ENCODE peak calls at places on chromosomes 5 and 9, in six cellular contexts. One of them, this sample, is unnamed.

GRCh38 chr5:16857635-16858034 is 78.5 kb downstream of the MYO10 start:
- DNase-seq in esophagus muscularis mucosa: no peak
- DNase-seq in cardiac muscle cell: no peak
- DNase-seq in IMR-90: no peak
- DNase-seq in heart right ventricle: no peak
- DNase-seq in aorta: no peak
- DNase-seq in this sample: no peak

GRCh38 chr5:10857333-10857723 is 96.3 kb upstream of the DAP start:
- DNase-seq in esophagus muscularis mucosa: no peak
- DNase-seq in cardiac muscle cell: peak; percentile 18
- DNase-seq in IMR-90: no peak
- DNase-seq in heart right ventricle: no peak
- DNase-seq in aorta: no peak
- DNase-seq in this sample: no peak

GRCh38 chr9:108622467-108622866 is 233.3 kb downstream of the ACTL7B start:
- DNase-seq in esophagus muscularis mucosa: no peak
- DNase-seq in cardiac muscle cell: no peak
- DNase-seq in IMR-90: peak; percentile 11
- DNase-seq in heart right ventricle: no peak
- DNase-seq in aorta: no peak
- DNase-seq in this sample: no peak

GRCh38 chr5:138632900-138633489 is 57.8 kb upstream of the HSPA9 start:
- DNase-seq in esophagus muscularis mucosa: no peak
- DNase-seq in cardiac muscle cell: peak; percentile 70
- DNase-seq in IMR-90: peak; percentile 75
- DNase-seq in heart right ventricle: peak; percentile 68
- DNase-seq in aorta: peak; percentile 85
- DNase-seq in this sample: peak; percentile 73

GRCh38 chr5:133744030-133744645 is 131.8 kb upstream of the FSTL4 start:
- DNase-seq in esophagus muscularis mucosa: no peak
- DNase-seq in cardiac muscle cell: no peak
- DNase-seq in IMR-90: no peak
- DNase-seq in heart right ventricle: no peak
- DNase-seq in aorta: no peak
- DNase-seq in this sample: no peak

GRCh38 chr9:70480405-70480980 is 66.0 kb upstream of the KLF9 start:
- DNase-seq in esophagus muscularis mucosa: peak; percentile 98
- DNase-seq in cardiac muscle cell: no peak
- DNase-seq in IMR-90: peak; percentile 90
- DNase-seq in heart right ventricle: peak; percentile 66
- DNase-seq in aorta: peak; percentile 82
- DNase-seq in this sample: peak; percentile 96

GRCh38 chr5:55173696-55174101 is 722 bp upstream of the CDC20B start:
- DNase-seq in esophagus muscularis mucosa: peak; percentile 86
- DNase-seq in cardiac muscle cell: no peak
- DNase-seq in IMR-90: no peak
- DNase-seq in heart right ventricle: no peak
- DNase-seq in aorta: no peak
- DNase-seq in this sample: no peak

GRCh38 chr5:91166040-91166807 is 216.9 kb downstream of the ARRDC3 start:
- DNase-seq in esophagus muscularis mucosa: no peak
- DNase-seq in cardiac muscle cell: no peak
- DNase-seq in IMR-90: peak; percentile 75
- DNase-seq in heart right ventricle: no peak
- DNase-seq in aorta: no peak
- DNase-seq in this sample: no peak

GRCh38 chr5:140038373-140038957 is 4.6 kb downstream of the NRG2 start:
- DNase-seq in esophagus muscularis mucosa: no peak
- DNase-seq in cardiac muscle cell: peak; percentile 53
- DNase-seq in IMR-90: peak; percentile 50
- DNase-seq in heart right ventricle: no peak
- DNase-seq in aorta: no peak
- DNase-seq in this sample: no peak

GRCh38 chr5:172910828-172911627 is 48.2 kb upstream of the RPL26L1 start:
- DNase-seq in esophagus muscularis mucosa: peak; percentile 97
- DNase-seq in cardiac muscle cell: no peak
- DNase-seq in IMR-90: peak; percentile 96
- DNase-seq in heart right ventricle: peak; percentile 68
- DNase-seq in aorta: peak; percentile 88
- DNase-seq in this sample: peak; percentile 85

GRCh38 chr5:149358294-149358651 is 427 bp downstream of the PCYOX1L start:
- DNase-seq in esophagus muscularis mucosa: no peak
- DNase-seq in cardiac muscle cell: peak; percentile 33
- DNase-seq in IMR-90: no peak
- DNase-seq in heart right ventricle: peak; percentile 41
- DNase-seq in aorta: no peak
- DNase-seq in this sample: peak; percentile 77

GRCh38 chr5:31232273-31232888 is 38.9 kb downstream of the CDH6 start:
- DNase-seq in esophagus muscularis mucosa: no peak
- DNase-seq in cardiac muscle cell: peak; percentile 78
- DNase-seq in IMR-90: peak; percentile 74
- DNase-seq in heart right ventricle: peak; percentile 66
- DNase-seq in aorta: no peak
- DNase-seq in this sample: peak; percentile 23

GRCh38 chr5:7392401-7393024 is 3.4 kb upstream of the ADCY2 start:
- DNase-seq in esophagus muscularis mucosa: peak; percentile 82
- DNase-seq in cardiac muscle cell: peak; percentile 65
- DNase-seq in IMR-90: no peak
- DNase-seq in heart right ventricle: no peak
- DNase-seq in aorta: no peak
- DNase-seq in this sample: no peak

GRCh38 chr9:76023715-76024195 is 133.3 kb downstream of the PCSK5 start:
- DNase-seq in esophagus muscularis mucosa: no peak
- DNase-seq in cardiac muscle cell: no peak
- DNase-seq in IMR-90: no peak
- DNase-seq in heart right ventricle: no peak
- DNase-seq in aorta: no peak
- DNase-seq in this sample: no peak

GRCh38 chr9:16120727-16121126 is 567.9 kb downstream of the CCDC171 start:
- DNase-seq in esophagus muscularis mucosa: no peak
- DNase-seq in cardiac muscle cell: no peak
- DNase-seq in IMR-90: no peak
- DNase-seq in heart right ventricle: no peak
- DNase-seq in aorta: no peak
- DNase-seq in this sample: no peak

GRCh38 chr9:83620841-83621636 is 1.9 kb upstream of the IDNK start:
- DNase-seq in esophagus muscularis mucosa: no peak
- DNase-seq in cardiac muscle cell: peak; percentile 66
- DNase-seq in IMR-90: peak; percentile 52
- DNase-seq in heart right ventricle: peak; percentile 16
- DNase-seq in aorta: peak; percentile 51
- DNase-seq in this sample: peak; percentile 24

GRCh38 chr5:151047814-151048425 is 27.5 kb downstream of the GPX3 start:
- DNase-seq in esophagus muscularis mucosa: no peak
- DNase-seq in cardiac muscle cell: peak; percentile 45
- DNase-seq in IMR-90: no peak
- DNase-seq in heart right ventricle: peak; percentile 24
- DNase-seq in aorta: no peak
- DNase-seq in this sample: peak; percentile 43

GRCh38 chr5:53782620-53783019 is 222.2 kb downstream of the NDUFS4 start:
- DNase-seq in esophagus muscularis mucosa: peak; percentile 78
- DNase-seq in cardiac muscle cell: no peak
- DNase-seq in IMR-90: peak; percentile 43
- DNase-seq in heart right ventricle: no peak
- DNase-seq in aorta: no peak
- DNase-seq in this sample: no peak

GRCh38 chr5:39517800-39518199 is 93.0 kb upstream of the DAB2 start:
- DNase-seq in esophagus muscularis mucosa: no peak
- DNase-seq in cardiac muscle cell: no peak
- DNase-seq in IMR-90: peak; percentile 92
- DNase-seq in heart right ventricle: no peak
- DNase-seq in aorta: no peak
- DNase-seq in this sample: no peak

GRCh38 chr5:10019236-10019635 is 230.5 kb downstream of the ATPSCKMT start:
- DNase-seq in esophagus muscularis mucosa: no peak
- DNase-seq in cardiac muscle cell: no peak
- DNase-seq in IMR-90: no peak
- DNase-seq in heart right ventricle: no peak
- DNase-seq in aorta: no peak
- DNase-seq in this sample: no peak

GRCh38 chr5:13653709-13654108 is 290.8 kb downstream of the DNAH5 start:
- DNase-seq in esophagus muscularis mucosa: no peak
- DNase-seq in cardiac muscle cell: no peak
- DNase-seq in IMR-90: no peak
- DNase-seq in heart right ventricle: no peak
- DNase-seq in aorta: no peak
- DNase-seq in this sample: no peak

GRCh38 chr5:179160584-179160983 is 100.4 kb downstream of the ZNF354C start:
- DNase-seq in esophagus muscularis mucosa: no peak
- DNase-seq in cardiac muscle cell: no peak
- DNase-seq in IMR-90: peak; percentile 19
- DNase-seq in heart right ventricle: no peak
- DNase-seq in aorta: peak; percentile 19
- DNase-seq in this sample: peak; percentile 3

GRCh38 chr5:125700380-125700856 is 722.8 kb upstream of the GRAMD2B start:
- DNase-seq in esophagus muscularis mucosa: no peak
- DNase-seq in cardiac muscle cell: peak; percentile 11
- DNase-seq in IMR-90: no peak
- DNase-seq in heart right ventricle: no peak
- DNase-seq in aorta: no peak
- DNase-seq in this sample: no peak

GRCh38 chr5:176533894-176534611 is 3.1 kb downstream of the RNF44 start:
- DNase-seq in esophagus muscularis mucosa: no peak
- DNase-seq in cardiac muscle cell: peak; percentile 31
- DNase-seq in IMR-90: peak; percentile 36
- DNase-seq in heart right ventricle: no peak
- DNase-seq in aorta: peak; percentile 60
- DNase-seq in this sample: no peak

GRCh38 chr9:35606138-35606504 is 1.1 kb downstream of the TESK1 start:
- DNase-seq in esophagus muscularis mucosa: no peak
- DNase-seq in cardiac muscle cell: no peak
- DNase-seq in IMR-90: no peak
- DNase-seq in heart right ventricle: no peak
- DNase-seq in aorta: no peak
- DNase-seq in this sample: no peak

DNA sequence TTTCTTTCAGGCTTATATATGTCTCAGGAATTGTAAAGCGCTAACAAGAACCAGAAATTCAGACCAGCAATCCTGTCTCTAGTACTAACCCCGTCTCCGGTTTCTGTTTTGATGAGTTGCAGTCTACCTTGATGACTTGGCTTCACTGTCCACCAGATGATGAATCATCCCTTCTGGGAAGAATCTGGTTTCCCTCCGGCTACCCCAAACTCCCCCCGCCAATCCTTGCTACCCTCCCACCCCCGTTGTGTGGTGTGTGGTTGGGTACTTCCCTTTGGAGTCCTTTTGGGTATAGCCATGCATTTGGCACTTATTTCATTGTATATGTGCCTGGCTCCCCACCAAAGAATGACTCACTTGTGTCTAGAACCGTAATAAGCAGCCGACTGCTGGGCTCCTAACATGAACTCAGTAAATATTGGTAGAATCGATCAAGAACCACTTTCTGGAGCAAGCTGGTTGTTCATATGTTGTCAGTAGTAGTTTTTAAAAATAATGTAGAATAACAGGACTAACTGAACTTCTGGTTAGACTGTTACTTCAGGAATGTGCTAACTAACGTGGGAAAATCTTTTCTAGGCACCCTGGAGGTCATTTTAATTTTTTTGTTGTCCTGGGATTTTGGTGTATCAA is 8.3 kb upstream of the TGFBI start:
- DNase-seq in esophagus muscularis mucosa: no peak
- DNase-seq in cardiac muscle cell: no peak
- DNase-seq in IMR-90: peak; percentile 99
- DNase-seq in heart right ventricle: no peak
- DNase-seq in aorta: no peak
- DNase-seq in this sample: no peak
- H3K4me1 ChIP-seq in esophagus muscularis mucosa: peaks cover 27% of the 10 kb centered on the region
- H3K4me1 ChIP-seq in cardiac muscle cell: no peaks in the 10 kb centered on the region
- H3K4me1 ChIP-seq in IMR-90: peaks cover 51% of the 10 kb centered on the region
- H3K4me1 ChIP-seq in heart right ventricle: peaks cover 62% of the 10 kb centered on the region
- H3K4me1 ChIP-seq in aorta: peaks cover 5% of the 10 kb centered on the region
- H3K4me1 ChIP-seq in this sample: no peaks in the 10 kb centered on the region

DNA sequence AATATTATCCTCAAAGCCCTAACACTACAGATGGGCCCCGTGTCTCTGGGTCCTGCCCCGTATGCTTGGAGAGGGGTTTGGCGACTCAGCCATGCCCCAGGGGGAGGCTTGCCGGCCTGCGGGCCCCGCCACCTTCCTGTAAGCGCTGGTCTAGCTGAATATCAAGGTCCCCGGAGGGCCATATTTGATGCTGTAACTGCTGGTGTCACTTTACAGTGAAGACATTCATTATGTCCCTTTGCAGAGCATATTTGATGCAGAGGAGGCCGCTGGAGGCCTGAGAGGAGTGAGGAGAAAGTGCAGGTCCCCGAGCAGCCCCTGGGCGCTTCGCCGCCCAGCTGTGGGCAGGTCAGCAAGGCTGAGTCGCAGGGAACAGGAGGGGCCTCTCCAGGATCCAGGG is 16.8 kb downstream of the IRX4 start:
- DNase-seq in esophagus muscularis mucosa: no peak
- DNase-seq in cardiac muscle cell: no peak
- DNase-seq in IMR-90: no peak
- DNase-seq in heart right ventricle: no peak
- DNase-seq in aorta: no peak
- DNase-seq in this sample: no peak
- H3K27me3 ChIP-seq in esophagus muscularis mucosa: peaks cover 87% of the 10 kb centered on the region
- H3K27me3 ChIP-seq in cardiac muscle cell: no peaks in the 10 kb centered on the region
- H3K27me3 ChIP-seq in IMR-90: peaks cover 40% of the 10 kb centered on the region
- H3K27me3 ChIP-seq in heart right ventricle: no peaks in the 10 kb centered on the region
- H3K27me3 ChIP-seq in aorta: no peaks in the 10 kb centered on the region
- H3K27me3 ChIP-seq in this sample: no peaks in the 10 kb centered on the region

GRCh38 chr9:135904121-135904520 is 3.2 kb downstream of the CAMSAP1 start:
- DNase-seq in esophagus muscularis mucosa: no peak
- DNase-seq in cardiac muscle cell: no peak
- DNase-seq in IMR-90: no peak
- DNase-seq in heart right ventricle: no peak
- DNase-seq in aorta: no peak
- DNase-seq in this sample: no peak
- H3K4me1 ChIP-seq in esophagus muscularis mucosa: peaks cover 35% of the 10 kb centered on the region
- H3K4me1 ChIP-seq in cardiac muscle cell: peaks cover 11% of the 10 kb centered on the region
- H3K4me1 ChIP-seq in IMR-90: peaks cover 10% of the 10 kb centered on the region
- H3K4me1 ChIP-seq in heart right ventricle: peaks cover 54% of the 10 kb centered on the region
- H3K4me1 ChIP-seq in aorta: no peaks in the 10 kb centered on the region
- H3K4me1 ChIP-seq in this sample: peaks cover 31% of the 10 kb centered on the region

GRCh38 chr5:67012241-67012640 is 184.4 kb downstream of the CD180 start:
- DNase-seq in esophagus muscularis mucosa: no peak
- DNase-seq in cardiac muscle cell: no peak
- DNase-seq in IMR-90: peak; percentile 58
- DNase-seq in heart right ventricle: no peak
- DNase-seq in aorta: no peak
- DNase-seq in this sample: no peak

GRCh38 chr5:67014957-67015400 is 181.6 kb downstream of the CD180 start:
- DNase-seq in esophagus muscularis mucosa: no peak
- DNase-seq in cardiac muscle cell: no peak
- DNase-seq in IMR-90: no peak
- DNase-seq in heart right ventricle: no peak
- DNase-seq in aorta: no peak
- DNase-seq in this sample: no peak

GRCh38 chr5:67014191-67014590 is 182.4 kb downstream of the CD180 start:
- DNase-seq in esophagus muscularis mucosa: no peak
- DNase-seq in cardiac muscle cell: no peak
- DNase-seq in IMR-90: no peak
- DNase-seq in heart right ventricle: no peak
- DNase-seq in aorta: no peak
- DNase-seq in this sample: no peak

GRCh38 chr5:67015577-67016290 is 180.9 kb downstream of the CD180 start:
- DNase-seq in esophagus muscularis mucosa: no peak
- DNase-seq in cardiac muscle cell: no peak
- DNase-seq in IMR-90: peak; percentile 86
- DNase-seq in heart right ventricle: no peak
- DNase-seq in aorta: no peak
- DNase-seq in this sample: no peak

GRCh38 chr5:67013719-67014118 is 182.9 kb downstream of the CD180 start:
- DNase-seq in esophagus muscularis mucosa: no peak
- DNase-seq in cardiac muscle cell: no peak
- DNase-seq in IMR-90: no peak
- DNase-seq in heart right ventricle: no peak
- DNase-seq in aorta: no peak
- DNase-seq in this sample: no peak
- H3K27me3 ChIP-seq in esophagus muscularis mucosa: no peaks in the 10 kb centered on the region
- H3K27me3 ChIP-seq in cardiac muscle cell: no peaks in the 10 kb centered on the region
- H3K27me3 ChIP-seq in IMR-90: no peaks in the 10 kb centered on the region
- H3K27me3 ChIP-seq in heart right ventricle: no peaks in the 10 kb centered on the region
- H3K27me3 ChIP-seq in aorta: no peaks in the 10 kb centered on the region
- H3K27me3 ChIP-seq in this sample: no peaks in the 10 kb centered on the region

This sample was measured in tibial artery.